ENCODE peak calls at places on chromosomes 16 and 17, in nine cellular contexts. I is GM23248, Y is Karpas-422, O is right lobe of liver, K is heart left ventricle, E is uterus, F is heart right ventricle, A is brain microvascular endothelial cell, T is colonic mucosa. L is an unnamed sample.

GRCh38 chr17:74454197-74455024 is 12.0 kb upstream of the CD300A start:
- DNase-seq in I (peak), Y (no peak), O (peak), K (peak), E (peak), F (peak), A (peak), T (peak), L (peak)

GRCh38 chr16:82782715-82783251 is 156.0 kb downstream of the CDH13 start:
- DNase-seq in I (no peak), Y (no peak), O (no peak), K (peak), E (peak), F (peak), A (no peak), T (peak), L (no peak)

GRCh38 chr16:19356024-19356952 is 61.4 kb upstream of the TMC5 start:
- DNase-seq in I (no peak), Y (peak), O (no peak), K (no peak), E (no peak), F (no peak), A (no peak), T (no peak), L (no peak)

GRCh38 chr16:54673353-54673752 is 257.3 kb upstream of the IRX5 start:
- DNase-seq in I (no peak), Y (no peak), O (no peak), K (no peak), E (no peak), F (no peak), A (no peak), T (no peak), L (no peak)

GRCh38 chr16:74713325-74713724 is 12.7 kb upstream of the MLKL start:
- DNase-seq in I (no peak), Y (no peak), O (no peak), K (no peak), E (no peak), F (no peak), A (no peak), T (no peak), L (no peak)

GRCh38 chr16:73743665-73744496 is 552.7 kb upstream of the PSMD7 start:
- DNase-seq in I (no peak), Y (no peak), O (no peak), K (no peak), E (no peak), F (no peak), A (no peak), T (peak), L (no peak)

GRCh38 chr16:67968440-67969285 is at the start of gene SLC12A4:
- DNase-seq in I (peak), Y (peak), O (peak), K (peak), E (peak), F (peak), A (peak), T (peak), L (peak)

GRCh38 chr16:20899503-20900298 is 457 bp downstream of the DCUN1D3 start:
- DNase-seq in I (peak), Y (peak), O (peak), K (no peak), E (no peak), F (no peak), A (no peak), T (peak), L (peak)

GRCh38 chr17:67615736-67616135 is 102.0 kb upstream of the NOL11 start:
- DNase-seq in I (no peak), Y (no peak), O (no peak), K (no peak), E (no peak), F (no peak), A (no peak), T (no peak), L (no peak)

GRCh38 chr17:66446419-66446818 is 144.0 kb downstream of the PRKCA start:
- DNase-seq in I (no peak), Y (no peak), O (no peak), K (no peak), E (no peak), F (no peak), A (no peak), T (no peak), L (no peak)

GRCh38 chr17:28949185-28950016 is 1.9 kb downstream of the PHF12 start:
- DNase-seq in I (peak), Y (peak), O (peak), K (peak), E (peak), F (peak), A (peak), T (peak), L (peak)

GRCh38 chr17:57999496-58000017 is 7.5 kb downstream of the SRSF1 start:
- DNase-seq in I (peak), Y (peak), O (no peak), K (no peak), E (no peak), F (no peak), A (peak), T (no peak), L (no peak)

GRCh38 chr16:14576532-14576931 is 53.5 kb downstream of the PARN start:
- DNase-seq in I (no peak), Y (no peak), O (no peak), K (no peak), E (no peak), F (no peak), A (no peak), T (no peak), L (no peak)

GRCh38 chr16:583815-584591 is 5.9 kb upstream of the RAB40C start:
- DNase-seq in I (no peak), Y (no peak), O (no peak), K (no peak), E (no peak), F (no peak), A (no peak), T (no peak), L (no peak)

GRCh38 chr17:61338000-61338864 is 61.4 kb upstream of the TBX2 start:
- DNase-seq in I (peak), Y (no peak), O (no peak), K (no peak), E (no peak), F (peak), A (peak), T (no peak), L (no peak)

GRCh38 chr16:50464325-50465290 is 83.6 kb upstream of the NKD1 start:
- DNase-seq in I (no peak), Y (no peak), O (no peak), K (no peak), E (no peak), F (no peak), A (no peak), T (no peak), L (no peak)

GRCh38 chr16:86270696-86271095 is 239.6 kb upstream of the FOXF1 start:
- DNase-seq in I (no peak), Y (no peak), O (no peak), K (no peak), E (no peak), F (no peak), A (no peak), T (peak), L (no peak)

GRCh38 chr16:10964891-10965326 is 20.5 kb downstream of the CLEC16A start:
- DNase-seq in I (no peak), Y (no peak), O (no peak), K (no peak), E (no peak), F (no peak), A (no peak), T (no peak), L (no peak)

GRCh38 chr16:65809627-65810026 is 556.9 kb upstream of the CDH5 start:
- DNase-seq in I (no peak), Y (no peak), O (no peak), K (no peak), E (no peak), F (no peak), A (no peak), T (no peak), L (no peak)

GRCh38 chr17:41976142-41976768 is 9.7 kb downstream of the CNP start:
- DNase-seq in I (peak), Y (no peak), O (no peak), K (no peak), E (no peak), F (no peak), A (no peak), T (no peak), L (peak)

GRCh38 chr17:17849863-17850373 is 13.1 kb upstream of the SREBF1 start:
- DNase-seq in I (peak), Y (peak), O (no peak), K (peak), E (peak), F (no peak), A (peak), T (no peak), L (peak)

GRCh38 chr16:57807252-57807967 is 5.1 kb upstream of the KIFC3 start:
- DNase-seq in I (peak), Y (no peak), O (no peak), K (no peak), E (no peak), F (no peak), A (no peak), T (no peak), L (no peak)

GRCh38 chr16:69408451-69408850 is 16.0 kb upstream of the CYB5B start:
- DNase-seq in I (no peak), Y (no peak), O (no peak), K (peak), E (peak), F (no peak), A (no peak), T (peak), L (no peak)

GRCh38 chr16:47644661-47645060 is 183.5 kb downstream of the PHKB start:
- DNase-seq in I (peak), Y (no peak), O (no peak), K (no peak), E (no peak), F (no peak), A (no peak), T (no peak), L (no peak)

GRCh38 chr16:27208809-27209208 is 5.5 kb downstream of the KDM8 start:
- DNase-seq in I (no peak), Y (no peak), O (no peak), K (no peak), E (no peak), F (no peak), A (no peak), T (no peak), L (no peak)

GRCh38 chr16:30896203-30896889 is at the start of gene CTF1:
- DNase-seq in I (peak), Y (peak), O (peak), K (peak), E (peak), F (peak), A (peak), T (peak), L (peak)

GRCh38 chr16:74271879-74272278 is 24.7 kb upstream of the PSMD7 start:
- DNase-seq in I (peak), Y (no peak), O (no peak), K (no peak), E (no peak), F (no peak), A (peak), T (no peak), L (no peak)

GRCh38 chr16:84396537-84397008 is 28.2 kb downstream of the ATP2C2 start:
- DNase-seq in I (no peak), Y (no peak), O (no peak), K (no peak), E (no peak), F (no peak), A (no peak), T (no peak), L (peak)

DNA sequence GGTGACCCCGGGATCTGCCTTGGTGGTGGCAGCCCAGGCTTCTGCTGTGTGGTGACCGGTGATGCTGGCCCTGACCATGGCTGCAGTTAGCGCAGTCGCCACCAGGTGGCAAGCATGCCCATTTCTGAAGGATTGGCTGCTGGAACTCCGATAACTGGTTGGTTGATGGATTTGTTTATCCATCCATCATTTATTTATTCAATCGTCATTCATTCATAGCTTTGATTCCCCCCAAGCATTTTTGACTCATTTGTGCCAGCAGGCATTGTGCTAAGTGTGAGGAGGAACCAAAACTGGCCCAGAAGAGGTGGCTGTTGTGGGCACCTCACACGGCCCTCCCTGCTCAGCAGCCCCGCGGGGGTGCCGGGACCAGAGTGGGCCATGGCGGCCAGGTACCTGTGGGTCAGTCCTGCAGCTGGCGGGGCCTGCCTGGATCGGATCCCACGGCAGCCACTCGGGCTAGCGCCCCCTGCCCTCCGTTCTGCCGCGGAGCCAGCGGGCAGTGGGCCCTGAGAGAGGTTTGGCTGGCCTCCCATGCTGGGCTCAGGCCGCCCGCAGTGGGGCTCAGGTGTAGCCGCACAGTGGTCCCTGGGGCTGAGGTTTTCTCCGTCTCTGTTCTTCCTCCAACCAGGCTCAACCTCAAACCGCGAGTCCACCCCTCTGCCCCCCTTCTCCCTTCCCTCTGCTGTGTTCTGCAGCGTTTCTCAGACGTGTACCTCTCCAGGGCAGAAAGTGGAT is 28.8 kb upstream of the ITGA3 start:
- DNase-seq in I (peak), Y (peak), O (peak), K (peak), E (peak), F (peak), A (peak), T (peak), L (peak)
- H3K27ac ChIP-seq in I (peak), Y (no peak), O (no peak), K (no peak), E (peak), F (no peak), A (peak), T (no peak), L (peak)

DNA sequence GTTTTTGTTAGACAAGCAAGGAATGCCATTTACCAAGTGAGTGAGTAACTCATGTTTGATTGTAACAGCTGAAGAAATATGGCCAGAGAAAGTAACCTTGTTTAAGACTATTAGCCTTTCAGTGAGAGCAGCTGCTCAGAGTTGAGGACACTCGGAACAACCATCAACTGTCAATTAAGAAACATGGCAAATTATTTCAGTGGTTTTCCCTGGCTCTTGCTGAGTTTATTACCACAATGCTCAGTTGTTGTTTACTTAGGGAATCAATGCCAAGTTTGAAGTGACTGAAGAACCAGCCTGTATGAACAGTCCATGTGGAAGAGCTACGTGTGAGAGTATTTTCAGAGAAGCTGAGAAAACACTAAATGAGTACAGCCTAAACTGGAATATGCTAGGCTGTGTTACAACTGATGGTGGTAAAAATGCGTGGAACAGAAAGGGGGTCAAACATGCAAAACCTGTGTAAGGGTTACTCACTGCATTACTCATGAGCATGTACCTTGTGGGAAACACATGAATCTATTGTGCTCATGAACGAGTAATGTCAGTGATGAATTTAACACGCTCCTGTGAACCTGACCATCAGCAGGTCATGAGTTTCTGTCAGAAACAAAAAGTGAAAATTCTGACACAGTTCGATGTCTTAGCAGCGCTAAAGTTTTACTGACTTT is 33.7 kb downstream of the GNA13 start:
- DNase-seq in I (peak), Y (no peak), O (no peak), K (no peak), E (no peak), F (no peak), A (peak), T (no peak), L (no peak)
- H3K27ac ChIP-seq in I (peak), Y (peak), O (peak), K (no peak), E (peak), F (no peak), A (peak), T (no peak), L (no peak)

GRCh38 chr16:89200124-89200849 is at the start of gene SLC22A31:
- DNase-seq in I (peak), Y (no peak), O (no peak), K (no peak), E (no peak), F (no peak), A (no peak), T (no peak), L (peak)
- H3K27ac ChIP-seq in I (no peak), Y (no peak), O (no peak), K (no peak), E (no peak), F (no peak), A (no peak), T (no peak), L (peak)

DNA sequence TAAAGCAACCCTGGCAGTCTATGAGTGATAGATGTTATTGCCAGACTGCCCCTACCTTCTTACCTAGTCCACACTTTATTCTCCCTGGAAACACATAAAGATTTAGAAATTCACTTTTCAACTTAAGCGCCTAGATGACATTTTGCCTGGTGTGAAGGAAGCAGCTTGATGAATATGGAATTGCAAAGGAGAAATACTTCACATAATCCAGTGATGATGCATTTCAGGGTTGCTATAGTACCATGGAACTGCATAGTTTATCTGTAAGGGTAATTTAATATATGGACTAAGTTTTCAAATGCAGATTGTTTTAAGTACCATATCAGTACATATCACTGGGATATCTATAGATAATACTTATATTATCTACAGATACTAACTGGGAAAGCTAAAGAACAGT is 37.0 kb upstream of the TRAP1 start:
- DNase-seq in I (peak), Y (no peak), O (no peak), K (no peak), E (no peak), F (no peak), A (no peak), T (no peak), L (no peak)
- H3K27ac ChIP-seq in I (no peak), Y (no peak), O (no peak), K (no peak), E (no peak), F (peak), A (no peak), T (no peak), L (no peak)

GRCh38 chr16:4677390-4677789 is 16.0 kb upstream of the NUDT16L1 start:
- DNase-seq in I (no peak), Y (no peak), O (peak), K (peak), E (no peak), F (peak), A (no peak), T (no peak), L (peak)
- H3K27ac ChIP-seq in I (no peak), Y (no peak), O (peak), K (peak), E (no peak), F (peak), A (no peak), T (no peak), L (no peak)

DNA sequence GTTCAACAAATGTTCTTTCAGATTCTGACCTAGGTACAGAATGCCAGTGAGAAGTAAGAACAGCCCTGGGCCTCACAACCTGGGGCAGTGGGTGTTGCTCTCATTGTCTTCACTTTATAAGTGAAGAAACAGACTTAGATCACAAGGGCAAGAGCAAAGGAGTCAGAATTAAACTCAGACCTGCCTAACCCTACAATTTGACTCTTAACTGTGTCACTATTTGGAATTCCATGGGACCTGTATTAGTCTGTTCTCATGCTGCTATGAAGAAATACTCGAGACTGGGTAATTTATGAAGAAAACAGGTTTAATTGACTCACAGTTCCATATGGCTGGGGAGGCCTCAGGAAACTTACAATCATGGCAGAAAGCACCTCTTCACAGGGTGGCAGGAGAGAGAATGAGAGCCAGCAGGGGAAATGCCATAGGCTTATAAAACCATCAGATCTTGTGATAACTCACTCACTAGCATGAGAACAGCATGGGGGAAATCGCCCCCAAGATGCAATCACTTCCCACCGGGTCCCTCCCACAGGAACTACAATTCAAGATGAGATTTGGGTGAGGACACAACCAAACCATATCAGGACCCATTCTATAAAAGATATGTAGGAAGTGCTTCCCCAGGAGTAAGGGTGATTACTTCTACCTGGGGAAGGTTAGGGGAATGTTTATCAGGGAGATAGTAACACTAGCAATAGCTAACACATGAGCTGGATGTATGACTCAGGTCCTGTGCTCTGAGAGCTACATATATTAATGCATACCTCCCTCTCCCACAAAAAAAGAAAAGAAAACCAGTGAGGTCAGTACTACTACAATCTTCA is 270.1 kb downstream of the SOX9 start:
- DNase-seq in I (peak), Y (no peak), O (no peak), K (no peak), E (no peak), F (no peak), A (peak), T (no peak), L (no peak)
- H3K27ac ChIP-seq in I (no peak), Y (no peak), O (no peak), K (no peak), E (no peak), F (no peak), A (peak), T (no peak), L (no peak)

DNA sequence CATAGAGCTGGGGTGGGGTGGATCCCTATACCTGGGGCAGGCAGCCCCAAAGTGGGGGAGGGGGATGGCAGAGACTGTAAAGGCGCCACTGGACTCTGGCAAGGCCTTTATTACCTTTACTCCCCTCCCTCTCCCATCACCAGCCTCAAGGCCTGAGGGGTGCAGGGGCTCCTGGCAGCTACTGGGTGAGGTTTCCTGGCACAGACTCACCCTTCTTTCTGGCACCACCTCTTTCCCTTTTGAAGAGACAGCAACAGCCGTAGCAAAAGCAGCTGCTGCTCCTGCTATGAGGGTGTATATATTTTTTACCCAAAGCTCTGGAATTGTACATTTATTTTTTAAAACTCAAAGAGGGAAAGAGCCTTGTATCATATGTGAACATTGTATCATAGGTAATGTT is 17.6 kb downstream of the RAPGEFL1 start:
- DNase-seq in I (no peak), Y (no peak), O (no peak), K (no peak), E (no peak), F (no peak), A (no peak), T (no peak), L (no peak)
- H3K27ac ChIP-seq in I (no peak), Y (no peak), O (no peak), K (no peak), E (no peak), F (no peak), A (no peak), T (no peak), L (no peak)